ENCODE peak calls at places on chromosomes 4 and X, in six cellular contexts. S, W, Z, R, J and V are unnamed samples.

GRCh38 chr4:133618963-133619362 is 469.9 kb downstream of the PCDH10 start:
- DNase-seq in S (no peak), W (no peak), Z (no peak), R (peak), J (no peak), V (peak)

GRCh38 chr4:189200346-189200745 is 740.3 kb upstream of the FRG1 start:
- DNase-seq in S (no peak), W (no peak), Z (no peak), R (no peak), J (no peak), V (no peak)

GRCh38 chr4:102449751-102450352 is 51.3 kb upstream of the NFKB1 start:
- DNase-seq in S (peak), W (peak), Z (peak), R (peak), J (peak), V (peak)

GRCh38 chrX:154403192-154403591 is 5.0 kb downstream of the RPL10 start:
- DNase-seq in S (no peak), W (no peak), Z (no peak), R (no peak), J (no peak), V (no peak)

GRCh38 chr4:118760092-118760491 is 74.9 kb downstream of the METTL14 start:
- DNase-seq in S (no peak), W (no peak), Z (no peak), R (no peak), J (no peak), V (no peak)

GRCh38 chr4:87633239-87633638 is 16.8 kb upstream of the DMP1 start:
- DNase-seq in S (peak), W (no peak), Z (peak), R (peak), J (no peak), V (no peak)

GRCh38 chr4:102734591-102735385 is 26.0 kb downstream of the MANBA start:
- DNase-seq in S (no peak), W (no peak), Z (peak), R (peak), J (peak), V (peak)

GRCh38 chrX:42944381-42944998 is 166.5 kb upstream of the PPP1R2C start:
- DNase-seq in S (no peak), W (no peak), Z (no peak), R (no peak), J (peak), V (peak)

GRCh38 chrX:102883491-102883890 is 53.6 kb upstream of the RAB40AL start:
- DNase-seq in S (no peak), W (no peak), Z (no peak), R (no peak), J (no peak), V (no peak)

GRCh38 chrX:65017464-65017863 is 41.2 kb upstream of the ZC4H2 start:
- DNase-seq in S (no peak), W (no peak), Z (no peak), R (no peak), J (no peak), V (no peak)

GRCh38 chr4:82005153-82005552 is 368.6 kb downstream of the HNRNPD start:
- DNase-seq in S (no peak), W (no peak), Z (no peak), R (no peak), J (no peak), V (no peak)

GRCh38 chr4:98996056-98996941 is 778 bp downstream of the METAP1 start:
- DNase-seq in S (peak), W (no peak), Z (peak), R (peak), J (peak), V (peak)

GRCh38 chr4:184536881-184537248 is 62.5 kb upstream of the IRF2 start:
- DNase-seq in S (no peak), W (no peak), Z (no peak), R (no peak), J (no peak), V (no peak)

GRCh38 chrX:57282568-57282967 is 3.9 kb upstream of the FAAH2 start:
- DNase-seq in S (no peak), W (no peak), Z (no peak), R (peak), J (no peak), V (no peak)

GRCh38 chr4:1204828-1205591 is 32.6 kb upstream of the SPON2 start:
- DNase-seq in S (no peak), W (no peak), Z (no peak), R (no peak), J (no peak), V (no peak)

GRCh38 chr4:4182835-4183568 is 43.7 kb downstream of the OTOP1 start:
- DNase-seq in S (peak), W (no peak), Z (no peak), R (peak), J (peak), V (peak)

GRCh38 chr4:6986067-6986780 is 56.9 kb upstream of the TADA2B start:
- DNase-seq in S (no peak), W (no peak), Z (peak), R (no peak), J (no peak), V (no peak)

GRCh38 chr4:8247047-8247930 is 22.3 kb upstream of the HTRA3 start:
- DNase-seq in S (no peak), W (no peak), Z (no peak), R (no peak), J (no peak), V (no peak)

GRCh38 chr4:120816385-120816784 is 106.1 kb downstream of the PRDM5 start:
- DNase-seq in S (no peak), W (no peak), Z (no peak), R (no peak), J (no peak), V (no peak)

GRCh38 chr4:84502333-84502954 is 3.4 kb upstream of the NKX6-1 start:
- DNase-seq in S (peak), W (no peak), Z (no peak), R (no peak), J (no peak), V (no peak)

GRCh38 chr4:3431446-3431993 is 10.2 kb upstream of the HGFAC start:
- DNase-seq in S (no peak), W (no peak), Z (no peak), R (no peak), J (no peak), V (no peak)

GRCh38 chr4:153497091-153497531 is 31.0 kb downstream of the TMEM131L start:
- DNase-seq in S (no peak), W (peak), Z (peak), R (no peak), J (peak), V (no peak)

GRCh38 chrX:22135171-22135711 is 103.1 kb downstream of the PHEX start:
- DNase-seq in S (peak), W (no peak), Z (no peak), R (no peak), J (no peak), V (no peak)

GRCh38 chrX:149937881-149938426 is 337 bp downstream of the EOLA2 start:
- DNase-seq in S (no peak), W (peak), Z (no peak), R (no peak), J (no peak), V (no peak)